ENCODE peak calls at places on chromosomes 16 and 17, in four cellular contexts. D is K562, W is HepG2, F is GM12878. X is an unnamed sample.

GRCh38 chr16:79838860-79839259 is 238.3 kb upstream of the MAF start:
- DNase-seq in F (no peak), W (no peak), D (no peak), X (no peak)

GRCh38 chr16:4917117-4917516 is 19.8 kb downstream of the PPL start:
- DNase-seq in W (no peak), D (no peak), F (no peak), X (no peak)

GRCh38 chr17:61393904-61394629 is 5.6 kb upstream of the TBX2 start:
- DNase-seq in F (no peak), W (peak), D (no peak), X (no peak)

GRCh38 chr17:8862213-8863056 is 5.0 kb downstream of the PIK3R6 start:
- DNase-seq in W (no peak), D (no peak), F (no peak), X (no peak)

GRCh38 chr17:45364531-45365390 is 47.9 kb upstream of the MAP3K14 start:
- DNase-seq in D (no peak), W (no peak), F (no peak), X (peak)

GRCh38 chr16:23821467-23821866 is 14.3 kb upstream of the PRKCB start:
- DNase-seq in W (no peak), F (no peak), D (no peak), X (no peak)

GRCh38 chr16:84964729-84965128 is 46.6 kb downstream of the ZDHHC7 start:
- DNase-seq in D (no peak), W (no peak), F (no peak), X (no peak)

GRCh38 chr16:4373909-4374742 is 2.5 kb downstream of the VASN start:
- DNase-seq in W (no peak), D (peak), F (no peak), X (peak)

GRCh38 chr16:89658221-89658879 is 714 bp downstream of the SPATA33 start:
- DNase-seq in D (peak), F (no peak), W (no peak), X (no peak)

GRCh38 chr16:68893710-68894705 is 50.7 kb downstream of the TANGO6 start:
- DNase-seq in F (no peak), W (peak), D (no peak), X (peak)

GRCh38 chr17:57553991-57554825 is 190.9 kb downstream of the CCDC182 start:
- DNase-seq in W (no peak), F (no peak), D (peak), X (peak)
- TF ChIP-seq POLR2AphosphoS2 in W (no peak), F (no peak), D (no peak), X (no peak)

GRCh38 chr16:67181346-67181745 is 2.4 kb downstream of the MATCAP1 start:
- DNase-seq in D (no peak), F (no peak), W (no peak), X (no peak)
- TF ChIP-seq POLR2AphosphoS2 in D (no peak), F (no peak), W (no peak), X (no peak)

GRCh38 chr16:10911267-10911666 is 31.0 kb downstream of the DEXI start:
- DNase-seq in D (no peak), W (no peak), F (no peak), X (no peak)

GRCh38 chr16:10907757-10908045 is 30.7 kb downstream of the CIITA start:
- DNase-seq in F (no peak), W (no peak), D (no peak), X (no peak)

GRCh38 chr16:10906482-10906881 is 29.5 kb downstream of the CIITA start:
- DNase-seq in W (no peak), D (no peak), F (no peak), X (no peak)

GRCh38 chr16:10902999-10903398 is 26.0 kb downstream of the CIITA start:
- DNase-seq in F (no peak), W (no peak), D (no peak), X (no peak)

GRCh38 chr16:10906914-10907756 is 30.1 kb downstream of the CIITA start:
- DNase-seq in F (no peak), D (no peak), W (no peak), X (no peak)
- TF ChIP-seq POLR2AphosphoS2 in F (no peak), D (no peak), W (no peak), X (no peak)

DNA sequence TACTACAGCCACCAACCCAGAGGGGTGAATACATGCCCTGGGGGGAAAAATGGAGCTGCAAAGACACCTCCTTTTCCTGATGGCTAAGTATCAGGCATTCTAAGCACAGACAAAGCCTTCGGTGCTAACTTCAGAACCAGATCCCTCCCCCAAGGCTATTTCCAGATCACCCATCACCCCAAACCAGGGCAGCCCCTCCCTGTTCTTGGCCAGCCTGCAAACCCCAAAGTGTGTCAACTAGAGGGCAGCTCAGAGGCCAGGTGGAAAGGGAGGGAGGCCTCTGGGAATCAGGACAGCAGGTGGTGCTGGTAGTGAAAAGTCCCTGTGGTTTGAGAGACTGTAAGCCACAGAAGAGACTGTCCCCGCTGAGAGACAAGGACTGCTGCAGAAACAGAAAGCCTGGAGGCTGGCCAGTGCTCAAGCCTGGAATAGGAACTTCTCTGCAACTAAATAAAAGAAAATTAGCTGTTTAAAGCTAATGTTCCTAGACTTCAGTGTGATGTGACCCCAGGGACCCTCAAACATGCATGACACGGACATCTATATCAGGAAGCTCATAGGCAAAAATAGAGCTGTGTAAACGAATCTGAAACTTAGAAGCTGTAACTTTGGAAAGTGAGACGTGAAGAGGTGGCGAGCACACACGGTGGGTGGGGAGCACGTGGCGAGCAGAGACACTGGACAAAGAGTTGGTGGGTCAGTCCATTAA is 9.1 kb downstream of the TUBG1 start:
- DNase-seq in W (peak), F (peak), D (peak), X (peak)
- TF ChIP-seq POLR2AphosphoS2 in W (no peak), F (no peak), D (no peak), X (no peak)

GRCh38 chr16:49333268-49333597 is 40.4 kb upstream of the C16orf78 start:
- DNase-seq in F (no peak), W (no peak), D (no peak), X (no peak)
- TF ChIP-seq POLR2AphosphoS2 in F (no peak), W (no peak), D (no peak), X (no peak)

DNA sequence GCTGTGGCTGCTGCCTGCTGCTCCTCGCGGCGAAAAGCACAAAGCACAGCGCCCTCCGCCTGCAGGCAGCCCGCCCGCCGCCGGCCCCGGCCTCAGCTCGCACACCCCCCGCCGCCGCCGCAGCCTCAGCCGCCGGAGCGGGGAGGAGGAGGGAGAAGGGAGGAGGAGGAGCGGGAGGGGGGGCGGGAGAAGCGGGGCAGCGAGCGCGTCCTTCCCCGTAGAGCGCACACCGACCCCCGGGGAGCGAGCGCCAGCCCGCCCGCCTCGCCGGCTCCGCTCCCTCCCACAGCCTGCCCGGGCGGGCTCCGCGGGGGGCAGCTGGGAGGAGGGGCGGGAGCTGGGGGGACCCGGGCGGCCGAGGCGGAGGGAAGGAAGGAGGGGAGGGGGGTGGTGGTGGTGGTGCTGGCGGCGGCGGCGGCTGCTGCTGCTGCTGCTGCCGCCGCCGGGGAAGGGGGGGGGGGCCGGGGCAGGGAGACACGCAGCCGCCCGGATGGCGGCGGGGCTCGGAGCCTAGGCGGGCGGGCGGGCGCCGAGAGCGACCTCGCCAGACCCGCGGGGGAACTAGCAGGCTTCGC is at the start of gene UBTF:
- DNase-seq in D (peak), W (peak), F (no peak), X (peak)
- TF ChIP-seq POLR2AphosphoS2 in D (no peak), W (no peak), F (no peak), X (no peak)

GRCh38 chr17:56577190-56577589 is 16.3 kb upstream of the NOG start:
- DNase-seq in F (no peak), D (no peak), W (no peak), X (no peak)

GRCh38 chr17:56581635-56582605 is 11.6 kb upstream of the NOG start:
- DNase-seq in D (no peak), W (no peak), F (no peak), X (no peak)

GRCh38 chr17:56583772-56584171 is 9.7 kb upstream of the NOG start:
- DNase-seq in W (no peak), D (no peak), F (no peak), X (no peak)

GRCh38 chr17:56577810-56578209 is 15.7 kb upstream of the NOG start:
- DNase-seq in F (no peak), W (no peak), D (no peak), X (no peak)
- TF ChIP-seq POLR2AphosphoS2 in F (no peak), W (no peak), D (no peak), X (no peak)

DNA sequence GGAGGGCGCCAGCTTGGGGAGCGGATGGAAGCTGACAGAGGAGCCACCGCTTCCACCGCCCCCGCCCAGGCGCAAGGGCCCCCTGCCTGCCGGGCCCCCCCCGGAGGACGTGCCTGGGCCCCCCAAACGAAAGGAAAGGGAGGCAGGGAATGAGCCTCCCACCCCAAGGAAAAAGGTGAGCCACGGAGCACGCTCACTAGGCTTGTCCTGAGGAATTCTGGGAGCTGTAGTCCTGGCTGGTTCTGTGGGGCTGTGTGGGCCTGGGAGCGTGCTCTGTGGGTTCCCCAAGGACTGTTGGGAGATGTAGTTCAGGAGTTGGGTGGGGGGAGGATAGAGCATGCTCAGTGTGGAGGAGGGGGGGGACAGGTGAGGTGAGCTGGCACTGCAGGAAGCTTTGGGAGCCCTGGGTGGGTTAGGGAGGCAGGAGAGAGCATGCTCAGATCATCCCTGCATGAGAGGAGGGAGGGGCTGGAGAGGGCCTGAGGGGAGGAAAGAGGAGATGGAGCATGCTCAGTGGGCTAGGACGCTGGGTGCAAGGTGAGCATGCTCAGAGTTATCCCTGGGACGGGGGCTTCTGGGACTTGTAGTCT is 4.5 kb downstream of the FBXL19 start:
- DNase-seq in F (peak), D (peak), W (peak), X (peak)
- TF ChIP-seq POLR2AphosphoS2 in F (no peak), D (no peak), W (no peak), X (no peak)

X was measured in A549.